ENCODE peak calls at places on chromosomes 4 and X, in eight cellular contexts. U, J, A, Y, G, K, V and B are unnamed samples.

GRCh38 chr4:52891743-52892142 is 29.6 kb downstream of the RASL11B start:
- DNase-seq in U (no peak), J (no peak), A (no peak), Y (no peak), G (no peak), K (no peak), V (no peak), B (no peak)

GRCh38 chrX:10620121-10620699 is at the start of gene MID1:
- DNase-seq in U (peak), J (no peak), A (peak), Y (no peak), G (peak), K (peak), V (peak), B (no peak)

GRCh38 chrX:96984538-96984937 is 100.8 kb downstream of the RPA4 start:
- DNase-seq in U (no peak), J (no peak), A (no peak), Y (no peak), G (no peak), K (no peak), V (no peak), B (no peak)

GRCh38 chr4:7148337-7148736 is 44.0 kb upstream of the SORCS2 start:
- DNase-seq in U (no peak), J (no peak), A (no peak), Y (no peak), G (no peak), K (no peak), V (no peak), B (no peak)

GRCh38 chrX:134948333-134949241 is 42.2 kb upstream of the SMIM10 start:
- DNase-seq in U (no peak), J (no peak), A (no peak), Y (no peak), G (no peak), K (no peak), V (peak), B (no peak)

GRCh38 chr4:169270156-169270809 is 473 bp downstream of the SH3RF1 start:
- DNase-seq in U (peak), J (no peak), A (peak), Y (peak), G (peak), K (peak), V (peak), B (no peak)

GRCh38 chr4:46993075-46994006 is at the start of gene GABRA4:
- DNase-seq in U (no peak), J (no peak), A (peak), Y (no peak), G (no peak), K (peak), V (peak), B (no peak)

GRCh38 chrX:50067435-50068292 is 133.1 kb downstream of the AKAP4 start:
- DNase-seq in U (peak), J (no peak), A (peak), Y (no peak), G (peak), K (no peak), V (peak), B (no peak)

GRCh38 chr4:71607780-71608673 is 175.9 kb downstream of the GC start:
- DNase-seq in U (no peak), J (no peak), A (no peak), Y (peak), G (no peak), K (no peak), V (peak), B (no peak)

GRCh38 chr4:8365353-8365752 is 75.2 kb downstream of the ACOX3 start:
- DNase-seq in U (no peak), J (no peak), A (no peak), Y (no peak), G (no peak), K (no peak), V (no peak), B (no peak)

GRCh38 chr4:144787365-144788263 is 141.7 kb downstream of the HHIP start:
- DNase-seq in U (no peak), J (no peak), A (peak), Y (peak), G (no peak), K (peak), V (peak), B (peak)

GRCh38 chr4:59966758-59967157 is 1233.4 kb upstream of the ADGRL3 start:
- DNase-seq in U (no peak), J (no peak), A (no peak), Y (no peak), G (no peak), K (no peak), V (no peak), B (no peak)